ENCODE peak calls at places on chromosomes 11 and 22, in ten cellular contexts. S, U, Z, B, M, P, O, I, G and H are unnamed samples.

GRCh38 chr11:129374993-129375721 is 491 bp upstream of the BARX2 start:
- ATAC-seq in S (no peak), U (no peak), Z (no peak), B (peak), M (peak), P (peak), O (peak), I (peak), G (peak), H (peak)

GRCh38 chr11:67648140-67648795 is 2.3 kb downstream of the ACY3 start:
- ATAC-seq in S (peak), U (peak), Z (no peak), B (peak), M (peak), P (peak), O (peak), I (peak), G (peak), H (peak)

GRCh38 chr11:46159694-46160093 is 38.4 kb upstream of the PHF21A start:
- ATAC-seq in S (no peak), U (no peak), Z (no peak), B (no peak), M (no peak), P (no peak), O (no peak), I (no peak), G (peak), H (peak)

GRCh38 chr11:783581-784015 is 6.3 kb downstream of the CEND1 start:
- ATAC-seq in S (no peak), U (no peak), Z (peak), B (no peak), M (peak), P (peak), O (peak), I (peak), G (peak), H (peak)

GRCh38 chr11:71997594-71997993 is 1.1 kb upstream of the IL18BP start:
- ATAC-seq in S (no peak), U (no peak), Z (no peak), B (no peak), M (no peak), P (no peak), O (no peak), I (no peak), G (no peak), H (no peak)

GRCh38 chr11:8933931-8934330 is 1.2 kb upstream of the C11orf16 start:
- ATAC-seq in S (no peak), U (no peak), Z (no peak), B (no peak), M (no peak), P (no peak), O (no peak), I (no peak), G (no peak), H (no peak)

GRCh38 chr22:35326854-35327562 is 27.3 kb downstream of the TOM1 start:
- ATAC-seq in S (no peak), U (no peak), Z (no peak), B (no peak), M (no peak), P (no peak), O (no peak), I (no peak), G (no peak), H (no peak)

GRCh38 chr22:42997577-42997976 is 17.4 kb downstream of the PACSIN2 start:
- ATAC-seq in S (no peak), U (no peak), Z (no peak), B (no peak), M (no peak), P (no peak), O (no peak), I (no peak), G (no peak), H (no peak)

GRCh38 chr11:114883472-114883871 is 205.1 kb downstream of the NXPE2 start:
- ATAC-seq in S (no peak), U (no peak), Z (no peak), B (no peak), M (no peak), P (no peak), O (no peak), I (no peak), G (no peak), H (no peak)

GRCh38 chr22:18033204-18033998 is 9.0 kb upstream of the MICAL3 start:
- ATAC-seq in S (no peak), U (no peak), Z (peak), B (no peak), M (no peak), P (no peak), O (no peak), I (no peak), G (no peak), H (no peak)

GRCh38 chr11:44923080-44923479 is 27.6 kb downstream of the TP53I11 start:
- ATAC-seq in S (no peak), U (no peak), Z (no peak), B (no peak), M (peak), P (no peak), O (no peak), I (no peak), G (no peak), H (no peak)